ENCODE peak calls at places on chromosomes 6 and 20, in four cellular contexts. G, X, W and C are unnamed samples.

GRCh38 chr20:32893878-32894483 is 35.3 kb downstream of the EFCAB8 start:
- DNase-seq in G (peak; percentile 3), X (peak; percentile 42), W (peak; percentile 31), C (peak; percentile 13)

GRCh38 chr20:10177326-10177725 is 41.3 kb upstream of the SNAP25 start:
- DNase-seq in G (no peak), X (no peak), W (no peak), C (no peak)

GRCh38 chr20:10739575-10739974 is 65.8 kb upstream of the JAG1 start:
- DNase-seq in G (peak; percentile 51), X (no peak), W (peak; percentile 56), C (no peak)

GRCh38 chr6:90216081-90216977 is 80.3 kb downstream of the BACH2 start:
- DNase-seq in G (no peak), X (peak; percentile 50), W (peak; percentile 24), C (no peak)

GRCh38 chr6:26022737-26023136 is 60.1 kb downstream of the TRIM38 start:
- DNase-seq in G (no peak), X (no peak), W (no peak), C (no peak)

GRCh38 chr20:53463101-53463972 is 130.3 kb downstream of the ZNF217 start:
- DNase-seq in G (no peak), X (no peak), W (peak; percentile 66), C (no peak)

GRCh38 chr6:147283460-147283859 is 79.2 kb downstream of the STXBP5 start:
- DNase-seq in G (peak; percentile 36), X (peak; percentile 14), W (no peak), C (no peak)

GRCh38 chr6:47076422-47077344 is 34.6 kb upstream of the ADGRF1 start:
- DNase-seq in G (no peak), X (no peak), W (no peak), C (no peak)

GRCh38 chr6:136566851-136567250 is 16.6 kb upstream of the MAP7 start:
- DNase-seq in G (no peak), X (no peak), W (no peak), C (no peak)

GRCh38 chr6:170132561-170132991 is 158.3 kb downstream of the DLL1 start:
- DNase-seq in G (no peak), X (no peak), W (no peak), C (no peak)

GRCh38 chr20:24718696-24719095 is 230.4 kb upstream of the CST7 start:
- DNase-seq in G (no peak), X (no peak), W (no peak), C (no peak)

GRCh38 chr20:63968928-63969760 is 586 bp downstream of the ZNF512B start:
- DNase-seq in G (no peak), X (peak; percentile 64), W (no peak), C (no peak)

GRCh38 chr6:46440133-46440532 is 51.1 kb downstream of the RCAN2 start:
- DNase-seq in G (peak; percentile 67), X (no peak), W (peak; percentile 20), C (no peak)

GRCh38 chr20:54843891-54844290 is 368.5 kb downstream of the DOK5 start:
- DNase-seq in G (no peak), X (no peak), W (no peak), C (no peak)

GRCh38 chr6:118354641-118355040 is 193.5 kb upstream of the PLN start:
- DNase-seq in G (no peak), X (no peak), W (no peak), C (no peak)

GRCh38 chr6:160082627-160083026 is 39.0 kb upstream of the SLC22A1 start:
- DNase-seq in G (no peak), X (no peak), W (no peak), C (no peak)

GRCh38 chr6:157528931-157529653 is 148.1 kb downstream of the ZDHHC14 start:
- DNase-seq in G (no peak), X (peak; percentile 33), W (peak; percentile 95), C (peak; percentile 19)

GRCh38 chr6:121309768-121310473 is 24.4 kb downstream of the TBC1D32 start:
- DNase-seq in G (peak; percentile 61), X (no peak), W (peak; percentile 49), C (no peak)

GRCh38 chr6:95614094-95614493 is 36.8 kb downstream of the MANEA start:
- DNase-seq in G (no peak), X (no peak), W (no peak), C (no peak)

GRCh38 chr6:83875843-83876242 is 16.4 kb downstream of the CYB5R4 start:
- DNase-seq in G (no peak), X (no peak), W (no peak), C (no peak)

GRCh38 chr6:168130168-168130651 is 51.2 kb upstream of the FRMD1 start:
- DNase-seq in G (no peak), X (no peak), W (no peak), C (no peak)

GRCh38 chr6:111011360-111012142 is 29.7 kb downstream of the RPF2 start:
- DNase-seq in G (peak; percentile 67), X (no peak), W (peak; percentile 55), C (peak; percentile 14)

GRCh38 chr6:156379392-156379910 is 397.7 kb upstream of the ARID1B start:
- DNase-seq in G (no peak), X (no peak), W (no peak), C (peak; percentile 67)

GRCh38 chr20:39397646-39398045 is 435.5 kb downstream of the DHX35 start:
- DNase-seq in G (no peak), X (no peak), W (no peak), C (no peak)

GRCh38 chr6:144410059-144410458 is 124.9 kb downstream of the UTRN start:
- DNase-seq in G (no peak), X (no peak), W (no peak), C (no peak)

GRCh38 chr6:57284056-57284455 is 33.4 kb upstream of the PRIM2 start:
- DNase-seq in G (peak; percentile 81), X (no peak), W (no peak), C (no peak)

GRCh38 chr6:117371492-117371891 is 54.2 kb downstream of the ROS1 start:
- DNase-seq in G (no peak), X (peak; percentile 7), W (no peak), C (no peak)

DNA sequence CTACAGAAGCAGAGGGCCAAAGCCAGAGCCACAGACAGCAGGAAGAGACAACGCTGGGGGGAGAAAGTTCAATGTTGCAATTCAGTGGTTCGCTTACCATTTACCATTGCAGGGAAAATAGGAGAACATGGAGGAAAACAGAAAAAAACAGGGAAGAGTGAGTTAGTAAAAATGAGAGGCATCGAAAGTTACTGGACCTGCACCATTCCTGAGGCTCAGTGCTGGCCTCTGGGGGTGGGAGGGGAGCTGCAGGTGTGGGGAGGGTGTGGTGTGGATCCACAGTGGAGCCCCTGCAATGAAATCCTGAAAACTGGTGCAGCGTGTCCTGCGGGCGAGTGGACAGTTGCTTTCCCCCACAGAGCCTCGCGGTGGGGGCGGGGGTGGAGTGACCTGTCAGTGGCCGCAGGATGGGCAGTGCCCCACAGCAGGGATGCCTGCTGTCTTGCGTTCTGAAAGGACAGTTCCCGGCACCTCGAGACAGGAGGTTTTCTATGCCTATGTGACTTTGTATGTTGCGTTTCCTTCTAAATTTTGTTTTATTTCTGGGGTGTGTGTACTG is 5.7 kb downstream of the TMEM181 start:
- DNase-seq in G (no peak), X (no peak), W (no peak), C (no peak)
- TF ChIP-seq CTCF in G (peak; percentile 1), X (peak; percentile 12), W (no peak), C (peak; percentile 34)

GRCh38 chr6:7106215-7106751 is 1.5 kb upstream of the RREB1 start:
- DNase-seq in G (no peak), X (no peak), W (no peak), C (peak; percentile 12)

GRCh38 chr6:7108196-7108963 is 619 bp downstream of the RREB1 start:
- DNase-seq in G (peak; percentile 47), X (peak; percentile 68), W (peak; percentile 52), C (peak; percentile 34)

GRCh38 chr6:7107578-7108195 is at the start of gene RREB1:
- DNase-seq in G (peak; percentile 57), X (peak; percentile 62), W (peak; percentile 52), C (peak; percentile 55)

GRCh38 chr6:7104752-7105151 is 3.0 kb upstream of the RREB1 start:
- DNase-seq in G (no peak), X (no peak), W (no peak), C (no peak)

GRCh38 chr6:7106752-7107577 is 796 bp upstream of the RREB1 start:
- DNase-seq in G (no peak), X (peak; percentile 48), W (no peak), C (peak; percentile 1)
- TF ChIP-seq CTCF in G (peak; percentile 26), X (no peak), W (no peak), C (peak; percentile 55)

DNA sequence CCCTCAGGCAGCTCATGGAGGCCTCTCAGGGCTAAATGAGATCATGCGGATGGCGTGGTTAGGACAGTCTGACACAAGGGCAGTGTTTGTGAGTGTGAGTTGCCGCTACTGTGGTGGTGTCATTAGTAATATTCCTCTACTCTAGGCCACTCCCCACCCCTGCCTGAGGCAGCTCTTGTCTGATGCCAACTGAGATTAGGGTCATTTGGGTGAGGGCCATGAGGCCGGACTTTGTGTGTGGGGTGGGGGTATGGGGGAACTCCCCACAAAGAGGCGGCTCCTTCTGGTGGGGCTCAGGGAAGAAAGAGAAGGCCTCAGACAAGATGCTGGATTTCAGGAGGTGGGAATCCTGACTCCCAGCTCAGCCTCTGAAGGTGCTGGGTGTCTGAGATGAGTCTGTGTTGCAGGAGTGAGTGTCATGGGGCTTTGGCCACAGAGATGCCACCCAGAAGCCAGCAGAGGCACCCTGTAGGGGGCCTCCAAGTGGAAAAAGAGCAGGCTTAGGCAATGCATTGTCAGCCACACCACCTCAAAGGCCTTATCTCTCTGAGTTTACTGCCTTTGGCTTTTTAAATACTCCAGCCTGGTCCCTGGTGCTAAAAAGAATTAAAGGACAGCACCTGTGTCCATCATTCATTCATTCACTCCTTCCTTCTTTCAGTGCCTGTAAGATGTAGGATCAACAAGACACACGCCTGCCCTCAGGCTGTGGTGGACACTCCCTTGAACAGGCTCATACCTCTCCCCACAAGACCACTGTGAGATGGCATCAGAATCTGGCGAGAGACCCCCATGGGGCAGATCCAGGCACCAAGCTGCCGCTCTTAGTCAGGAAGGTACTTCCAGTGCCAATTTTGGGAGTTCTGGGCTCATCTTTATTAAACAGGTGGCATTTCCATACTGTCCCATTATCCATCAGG is 175.2 kb downstream of the MRPL14 start:
- DNase-seq in G (no peak), X (no peak), W (no peak), C (no peak)
- TF ChIP-seq CTCF in G (no peak), X (no peak), W (no peak), C (no peak)

DNA sequence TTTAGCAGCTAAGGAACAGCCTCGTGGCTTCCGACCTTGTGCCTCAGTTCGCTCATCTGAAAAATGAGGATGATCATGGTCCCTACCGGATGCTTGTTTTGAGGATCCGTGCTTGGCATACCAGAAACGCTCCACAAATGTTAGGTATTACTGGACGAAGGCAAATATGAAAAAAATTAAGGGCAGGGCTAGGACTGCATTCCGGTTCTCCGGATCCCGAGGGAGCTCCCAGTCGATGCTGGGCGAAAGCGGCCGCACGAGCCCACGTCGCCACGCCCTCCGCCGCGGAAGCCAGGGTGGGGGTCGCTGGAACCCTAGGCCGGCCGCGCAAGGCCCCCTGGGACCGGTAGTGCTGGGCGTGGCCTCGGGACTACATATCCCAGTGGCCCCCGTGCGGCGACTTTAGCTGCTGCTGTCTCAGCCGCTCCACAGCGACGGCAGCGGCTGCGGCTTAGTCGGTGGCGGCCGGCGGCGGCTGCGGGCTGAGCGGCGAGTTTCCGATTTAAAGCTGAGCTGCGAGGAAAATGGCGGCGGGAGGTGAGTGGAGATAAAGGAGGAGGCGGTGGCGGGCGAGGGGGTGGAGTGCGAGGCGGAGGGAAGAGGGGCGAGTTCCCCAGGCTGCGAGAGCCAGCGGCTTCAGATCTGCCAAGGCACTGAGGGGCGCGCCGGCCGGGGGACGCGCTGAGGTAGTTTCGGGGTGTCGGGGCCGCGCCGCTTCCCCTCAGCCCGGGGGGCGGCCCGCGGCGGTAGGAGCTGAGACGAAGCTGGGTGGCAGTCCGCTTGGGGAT is at the start of gene NCOA3:
- DNase-seq in G (peak; percentile 93), X (peak; percentile 98), W (peak; percentile 95), C (peak; percentile 94)
- TF ChIP-seq CTCF in G (peak; percentile 55), X (peak; percentile 43), W (peak; percentile 41), C (peak; percentile 33)